ENCODE peak calls at places on chromosomes 11 and 22, in five cellular contexts. J is RWPE1, O is left ventricle myocardium superior, P is left ventricle myocardium inferior, X is AG09309. M is an unnamed sample.
A peak's percentile ranks its signal among the peaks of the same experiment; 100 is the strongest.

GRCh38 chr22:25508161-25508560 is 56.3 kb upstream of the GRK3 start:
- DNase-seq in J (no peak), O (no peak), P (no peak), X (no peak), M (no peak)

GRCh38 chr11:92939305-92939704 is 30.1 kb upstream of the MTNR1B start:
- DNase-seq in J (no peak), O (no peak), P (no peak), X (no peak), M (no peak)

GRCh38 chr11:17221968-17222367 is 14.2 kb upstream of the PIK3C2A start:
- DNase-seq in J (no peak), O (no peak), P (no peak), X (peak; percentile 17), M (no peak)

GRCh38 chr22:29716814-29717213 is 3.0 kb upstream of the CABP7 start:
- DNase-seq in J (no peak), O (peak; percentile 67), P (peak; percentile 43), X (peak; percentile 10), M (no peak)

GRCh38 chr11:116535954-116536353 is 236.8 kb downstream of the BUD13 start:
- DNase-seq in J (no peak), O (no peak), P (no peak), X (no peak), M (no peak)

GRCh38 chr11:36258730-36259360 is 30.4 kb downstream of the COMMD9 start:
- DNase-seq in J (peak; percentile 24), O (peak; percentile 48), P (peak; percentile 32), X (peak; percentile 39), M (peak; percentile 22)

GRCh38 chr11:21475276-21475675 is 717.6 kb upstream of the ANO5 start:
- DNase-seq in J (no peak), O (no peak), P (no peak), X (no peak), M (no peak)

GRCh38 chr22:31857247-31857646 is 87.1 kb upstream of the YWHAH start:
- DNase-seq in J (no peak), O (no peak), P (no peak), X (no peak), M (no peak)

GRCh38 chr11:132357811-132358572 is 987.6 kb downstream of the NTM start:
- DNase-seq in J (no peak), O (no peak), P (no peak), X (no peak), M (peak; percentile 40)

GRCh38 chr11:130894322-130895025 is 21.8 kb downstream of the SNX19 start:
- DNase-seq in J (peak; percentile 35), O (peak; percentile 79), P (peak; percentile 65), X (no peak), M (peak; percentile 12)

GRCh38 chr11:65491163-65491465 is 7.7 kb upstream of the MALAT1 start:
- DNase-seq in J (no peak), O (peak; percentile 30), P (peak; percentile 17), X (no peak), M (no peak)

GRCh38 chr11:85347291-85347690 is 279.9 kb downstream of the DLG2 start:
- DNase-seq in J (no peak), O (no peak), P (no peak), X (no peak), M (no peak)

GRCh38 chr11:78539566-78539965 is 35.1 kb downstream of the NARS2 start:
- DNase-seq in J (no peak), O (no peak), P (no peak), X (no peak), M (no peak)

GRCh38 chr11:68840661-68841653 is 759 bp downstream of the CPT1A start:
- DNase-seq in J (peak; percentile 45), O (peak; percentile 77), P (peak; percentile 59), X (no peak), M (no peak)

GRCh38 chr11:105673089-105673488 is 63.2 kb downstream of the GRIA4 start:
- DNase-seq in J (peak; percentile 5), O (no peak), P (no peak), X (no peak), M (no peak)

GRCh38 chr22:46002757-46003270 is 25.9 kb upstream of the WNT7B start:
- DNase-seq in J (no peak), O (peak; percentile 34), P (peak; percentile 19), X (no peak), M (no peak)

GRCh38 chr11:67289651-67290479 is 762 bp downstream of the ANKRD13D start:
- DNase-seq in J (no peak), O (peak; percentile 54), P (peak; percentile 35), X (no peak), M (no peak)

GRCh38 chr22:45310331-45311032 is 748 bp downstream of the FAM118A start:
- DNase-seq in J (no peak), O (peak; percentile 39), P (no peak), X (no peak), M (no peak)

GRCh38 chr11:86758171-86758570 is 42.2 kb upstream of the PRSS23 start:
- DNase-seq in J (no peak), O (no peak), P (no peak), X (no peak), M (no peak)

GRCh38 chr11:69748637-69749036 is 26.5 kb downstream of the FGF4 start:
- DNase-seq in J (no peak), O (no peak), P (no peak), X (no peak), M (no peak)

GRCh38 chr11:8265681-8266241 is 2.1 kb upstream of the LMO1 start:
- DNase-seq in J (no peak), O (no peak), P (no peak), X (no peak), M (no peak)

GRCh38 chr11:125407046-125407445 is 89.0 kb downstream of the FEZ1 start:
- DNase-seq in J (no peak), O (no peak), P (no peak), X (no peak), M (no peak)

GRCh38 chr11:47905358-47906059 is 57.4 kb upstream of the NUP160 start:
- DNase-seq in J (peak; percentile 27), O (no peak), P (no peak), X (no peak), M (no peak)

GRCh38 chr11:1548221-1549070 is 23.6 kb downstream of the DUSP8 start:
- DNase-seq in J (no peak), O (peak; percentile 85), P (peak; percentile 78), X (peak; percentile 7), M (no peak)

GRCh38 chr22:49825944-49826602 is 1.6 kb downstream of the BRD1 start:
- DNase-seq in J (no peak), O (no peak), P (no peak), X (no peak), M (no peak)

GRCh38 chr11:78961186-78961782 is 386.6 kb upstream of the NARS2 start:
- DNase-seq in J (peak; percentile 81), O (no peak), P (no peak), X (no peak), M (no peak)

GRCh38 chr11:43868852-43869567 is 11.6 kb upstream of the ALKBH3 start:
- DNase-seq in J (peak; percentile 75), O (no peak), P (no peak), X (peak; percentile 70), M (peak; percentile 43)

GRCh38 chr11:10108901-10109665 is 184.9 kb downstream of the SBF2 start:
- DNase-seq in J (no peak), O (no peak), P (no peak), X (peak; percentile 55), M (no peak)

GRCh38 chr22:48576333-48577013 is 1251.2 kb downstream of the BRD1 start:
- DNase-seq in J (no peak), O (peak; percentile 23), P (no peak), X (no peak), M (no peak)